ENCODE peak calls at places on chromosomes 11 and 22, in four cellular contexts. G, A, C and L are unnamed samples.

GRCh38 chr11:111283945-111284481 is 14.3 kb upstream of the POU2AF3 start:
- DNase-seq in G (no peak), A (no peak), C (no peak), L (no peak)

GRCh38 chr11:40338739-40339138 is 1120.7 kb downstream of the LRRC4C start:
- DNase-seq in G (no peak), A (no peak), C (no peak), L (no peak)

GRCh38 chr11:61067782-61068181 is 34.5 kb upstream of the CD5 start:
- DNase-seq in G (no peak), A (no peak), C (no peak), L (no peak)

GRCh38 chr11:56624661-56625110 is 10.0 kb upstream of the OR5M1 start:
- DNase-seq in G (peak; percentile 13), A (peak; percentile 55), C (no peak), L (peak; percentile 77)

GRCh38 chr22:17929909-17930308 is 94.5 kb downstream of the MICAL3 start:
- DNase-seq in G (no peak), A (no peak), C (no peak), L (no peak)

GRCh38 chr11:71488086-71488967 is 35.3 kb downstream of the NADSYN1 start:
- DNase-seq in G (peak; percentile 42), A (no peak), C (no peak), L (peak; percentile 28)

GRCh38 chr11:112023104-112023503 is 2.1 kb upstream of the DLAT start:
- DNase-seq in G (no peak), A (peak; percentile 6), C (no peak), L (peak; percentile 10)

GRCh38 chr11:62193954-62194353 is 3.9 kb downstream of the SCGB1D1 start:
- DNase-seq in G (peak; percentile 32), A (no peak), C (peak; percentile 65), L (no peak)

GRCh38 chr11:66082936-66083698 is 13.0 kb downstream of the PACS1 start:
- DNase-seq in G (no peak), A (peak; percentile 48), C (no peak), L (no peak)

GRCh38 chr11:92048415-92048814 is 176.2 kb upstream of the FAT3 start:
- DNase-seq in G (no peak), A (no peak), C (no peak), L (peak; percentile 12)

GRCh38 chr22:20239063-20239950 is 28.8 kb downstream of the RTN4R start:
- DNase-seq in G (peak; percentile 87), A (no peak), C (no peak), L (no peak)

GRCh38 chr11:20000393-20001134 is 159.7 kb downstream of the DBX1 start:
- DNase-seq in G (no peak), A (peak; percentile 88), C (peak; percentile 72), L (peak; percentile 48)

GRCh38 chr11:80241766-80242165 is 800.9 kb upstream of the TENM4 start:
- DNase-seq in G (no peak), A (no peak), C (no peak), L (no peak)

GRCh38 chr22:17194213-17194612 is 25.0 kb downstream of the ADA2 start:
- DNase-seq in G (peak; percentile 8), A (no peak), C (no peak), L (no peak)

GRCh38 chr11:110921742-110922200 is 209.5 kb upstream of the ARHGAP20 start:
- DNase-seq in G (no peak), A (no peak), C (no peak), L (no peak)

GRCh38 chr11:91299980-91300379 is 924.6 kb upstream of the FAT3 start:
- DNase-seq in G (no peak), A (no peak), C (no peak), L (no peak)

GRCh38 chr22:46002757-46003270 is 25.9 kb upstream of the WNT7B start:
- DNase-seq in G (no peak), A (no peak), C (no peak), L (no peak)

GRCh38 chr11:11620251-11620965 is 1.4 kb downstream of the GALNT18 start:
- DNase-seq in G (no peak), A (no peak), C (peak; percentile 74), L (peak; percentile 58)

GRCh38 chr11:119999220-119999619 is 138.7 kb downstream of the TRIM29 start:
- DNase-seq in G (no peak), A (no peak), C (no peak), L (peak; percentile 6)

GRCh38 chr11:130261546-130261945 is 53.2 kb downstream of the ZBTB44 start:
- DNase-seq in G (no peak), A (no peak), C (no peak), L (no peak)
- TF ChIP-seq RNF2 in G (no peak), A (no peak), C (no peak), L (no peak)

GRCh38 chr11:27997344-27997743 is 110.6 kb downstream of the KIF18A start:
- DNase-seq in G (no peak), A (no peak), C (no peak), L (no peak)
- TF ChIP-seq RNF2 in G (no peak), A (no peak), C (no peak), L (no peak)

GRCh38 chr11:99117603-99118002 is 96.9 kb downstream of the CNTN5 start:
- DNase-seq in G (no peak), A (no peak), C (no peak), L (peak; percentile 13)
- TF ChIP-seq RNF2 in G (no peak), A (no peak), C (no peak), L (no peak)

DNA sequence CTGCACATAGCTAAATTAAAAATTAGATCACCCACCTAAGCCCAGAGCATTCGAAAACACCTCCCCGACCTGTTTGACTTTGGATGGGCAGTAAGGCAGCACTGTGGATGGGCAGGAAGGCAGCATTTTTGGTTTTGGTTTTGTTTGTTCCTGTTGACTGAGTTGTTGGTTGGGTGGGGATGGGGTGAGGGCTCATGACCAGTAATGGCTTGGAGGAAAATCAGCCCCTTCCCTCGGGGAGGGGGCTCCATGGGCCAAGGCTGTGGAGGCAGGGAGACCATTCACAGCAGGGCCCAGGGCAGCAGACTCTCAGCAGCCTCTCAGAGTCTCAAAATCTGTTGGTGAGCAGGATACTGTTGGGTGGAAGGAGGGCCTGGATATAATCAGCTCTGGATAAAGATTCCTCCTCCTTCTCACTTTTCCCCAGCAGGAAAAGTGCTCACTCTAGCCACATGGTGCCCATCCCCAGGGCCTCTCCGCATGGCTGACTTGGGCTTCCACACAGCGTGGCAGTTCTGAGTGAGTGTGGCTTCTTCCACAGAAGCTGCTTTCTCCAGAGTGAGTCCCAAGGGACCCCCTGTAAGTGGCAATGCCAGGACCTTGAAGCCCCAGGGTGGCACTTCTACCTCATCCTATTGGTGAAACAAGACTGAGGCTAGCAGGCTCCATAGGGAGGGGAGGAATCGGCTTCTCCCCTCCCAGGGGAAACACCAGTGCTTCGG is 1491.2 kb downstream of the BRD1 start:
- DNase-seq in G (no peak), A (no peak), C (no peak), L (no peak)
- TF ChIP-seq RNF2 in G (no peak), A (no peak), C (no peak), L (no peak)

DNA sequence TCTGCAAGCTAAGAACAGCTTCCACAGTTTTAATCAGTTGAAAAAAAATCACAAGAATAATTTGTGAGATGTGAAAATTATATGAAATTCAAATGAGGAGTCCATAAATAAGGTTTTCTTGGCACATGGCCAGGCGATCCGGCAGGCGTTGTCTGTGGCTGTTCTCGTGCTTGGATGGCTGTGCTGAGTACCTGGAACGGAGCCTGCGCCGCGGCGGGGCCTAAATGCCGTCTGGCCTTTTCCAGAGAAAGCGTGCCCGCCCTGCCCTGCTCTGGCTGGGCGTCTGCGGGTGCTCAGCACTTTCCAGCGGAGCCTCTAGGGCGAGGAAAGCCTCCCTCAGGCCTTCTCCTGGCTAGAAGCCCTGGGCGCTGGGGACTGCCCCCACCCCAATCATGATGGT is 41.8 kb downstream of the OSBPL5 start:
- DNase-seq in G (no peak), A (no peak), C (no peak), L (no peak)
- TF ChIP-seq RNF2 in G (no peak), A (no peak), C (no peak), L (no peak)

DNA sequence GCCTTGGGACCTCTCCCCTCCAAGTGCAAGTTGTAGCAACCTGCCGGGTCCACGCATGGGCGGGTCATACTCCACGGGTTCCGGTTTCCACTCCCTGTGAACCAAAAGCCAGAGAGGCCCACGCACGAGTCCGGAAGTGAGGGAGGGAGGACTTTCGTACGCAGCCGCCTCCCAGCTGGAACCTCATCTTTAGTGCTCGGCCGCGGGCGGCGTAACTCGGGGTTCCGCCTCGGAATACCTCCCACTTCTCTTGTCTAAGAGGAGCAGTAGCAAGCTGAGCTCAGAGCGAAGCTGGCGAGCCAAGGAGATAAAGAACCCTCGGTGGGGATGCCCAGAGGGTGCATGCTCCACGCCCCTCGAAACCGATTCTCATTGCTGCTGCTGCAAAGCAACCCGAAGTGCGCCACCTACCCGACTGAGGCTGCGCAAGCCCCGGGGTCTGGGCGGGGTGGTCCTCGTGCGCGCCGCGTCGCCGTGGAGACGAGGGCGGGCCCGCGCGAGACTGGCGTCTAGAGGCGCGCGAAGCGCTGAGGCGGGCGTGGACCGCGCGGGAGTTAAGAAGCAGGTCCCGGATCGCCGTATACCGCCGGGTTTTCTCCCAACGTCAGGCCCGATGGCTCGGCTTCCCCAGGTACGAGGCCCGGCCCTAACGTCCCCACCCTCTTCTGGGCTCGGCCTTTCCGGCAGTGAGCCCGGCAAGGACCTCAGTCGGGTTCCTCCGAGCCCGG is at the start of gene SFI1:
- DNase-seq in G (peak; percentile 90), A (peak; percentile 74), C (peak; percentile 94), L (peak; percentile 66)
- TF ChIP-seq RNF2 in G (no peak), A (peak; percentile 65), C (no peak), L (no peak)

GRCh38 chr11:1744137-1744878 is 6.1 kb downstream of the IFITM10 start:
- DNase-seq in G (no peak), A (no peak), C (no peak), L (no peak)

GRCh38 chr11:1745701-1746320 is 4.6 kb downstream of the IFITM10 start:
- DNase-seq in G (no peak), A (no peak), C (no peak), L (no peak)

GRCh38 chr11:1746516-1746931 is 3.9 kb downstream of the IFITM10 start:
- DNase-seq in G (no peak), A (no peak), C (no peak), L (no peak)

GRCh38 chr11:1743587-1744136 is 6.7 kb downstream of the IFITM10 start:
- DNase-seq in G (no peak), A (no peak), C (no peak), L (no peak)

GRCh38 chr11:1744879-1745700 is 5.3 kb downstream of the IFITM10 start:
- DNase-seq in G (no peak), A (no peak), C (no peak), L (no peak)
- TF ChIP-seq RNF2 in G (no peak), A (no peak), C (no peak), L (no peak)

GRCh38 chr11:103378931-103379330 is 269.7 kb downstream of the DYNC2H1 start:
- DNase-seq in G (no peak), A (no peak), C (no peak), L (no peak)
- TF ChIP-seq RNF2 in G (no peak), A (no peak), C (no peak), L (no peak)